ENCODE peak calls at places on chromosomes 3 and 15, in nine cellular contexts. G is caudate nucleus, Q is choroid plexus epithelial cell, N is kidney epithelial cell, H is DMS153, O is DMS 273 treated with DMSO at 0.1 percent for 48 hours, F is NCI-H1105, A is neural crest cell, M is EL. B is an unnamed sample.

GRCh38 chr3:141777957-141778813 is 15.0 kb downstream of the GRK7 start:
- DNase-seq in G (no peak), Q (no peak), N (no peak), H (no peak), O (no peak), F (no peak), A (no peak), M (no peak), B (no peak)

GRCh38 chr3:101170047-101170771 is 150.2 kb downstream of the IMPG2 start:
- DNase-seq in G (no peak), Q (no peak), N (no peak), H (no peak), O (no peak), F (no peak), A (no peak), M (no peak), B (no peak)

GRCh38 chr3:175818811-175819464 is 959.8 kb downstream of the NAALADL2 start:
- DNase-seq in G (no peak), Q (no peak), N (no peak), H (peak), O (no peak), F (peak), A (no peak), M (no peak), B (no peak)

GRCh38 chr3:19931180-19931692 is 2.8 kb downstream of the EFHB start:
- DNase-seq in G (no peak), Q (no peak), N (no peak), H (no peak), O (no peak), F (no peak), A (no peak), M (no peak), B (no peak)

GRCh38 chr3:168531116-168531515 is 435.4 kb upstream of the GOLIM4 start:
- DNase-seq in G (no peak), Q (no peak), N (no peak), H (peak), O (no peak), F (no peak), A (peak), M (no peak), B (no peak)

GRCh38 chr3:37287776-37288175 is 113.4 kb upstream of the LRRFIP2 start:
- DNase-seq in G (no peak), Q (peak), N (no peak), H (no peak), O (no peak), F (no peak), A (no peak), M (peak), B (no peak)

GRCh38 chr15:47742742-47743141 is 25.4 kb downstream of the SEMA6D start:
- DNase-seq in G (no peak), Q (no peak), N (no peak), H (no peak), O (no peak), F (no peak), A (no peak), M (no peak), B (no peak)

GRCh38 chr3:135576786-135577185 is 388.7 kb upstream of the PPP2R3A start:
- DNase-seq in G (no peak), Q (no peak), N (no peak), H (peak), O (no peak), F (peak), A (no peak), M (no peak), B (no peak)

GRCh38 chr3:179666436-179667035 is 13.7 kb downstream of the USP13 start:
- DNase-seq in G (peak), Q (no peak), N (no peak), H (no peak), O (peak), F (peak), A (no peak), M (no peak), B (no peak)

GRCh38 chr3:94525039-94525438 is 462.2 kb downstream of the NSUN3 start:
- DNase-seq in G (no peak), Q (peak), N (no peak), H (no peak), O (no peak), F (no peak), A (peak), M (no peak), B (no peak)

GRCh38 chr3:47664519-47664918 is 85.9 kb upstream of the CSPG5 start:
- DNase-seq in G (no peak), Q (peak), N (no peak), H (no peak), O (no peak), F (no peak), A (no peak), M (peak), B (no peak)

GRCh38 chr3:127041264-127041820 is 58.4 kb downstream of the PLXNA1 start:
- DNase-seq in G (no peak), Q (no peak), N (no peak), H (no peak), O (no peak), F (no peak), A (no peak), M (no peak), B (no peak)

GRCh38 chr3:95567346-95567745 is 1247.0 kb upstream of the EPHA6 start:
- DNase-seq in G (no peak), Q (no peak), N (no peak), H (no peak), O (no peak), F (no peak), A (no peak), M (no peak), B (no peak)

GRCh38 chr15:96053039-96054021 is 277.2 kb upstream of the NR2F2 start:
- DNase-seq in G (no peak), Q (peak), N (no peak), H (peak), O (no peak), F (peak), A (peak), M (no peak), B (no peak)

GRCh38 chr15:57537072-57537471 is 54.6 kb upstream of the MYZAP start:
- DNase-seq in G (no peak), Q (peak), N (peak), H (peak), O (peak), F (peak), A (no peak), M (peak), B (no peak)

B was measured in effector CD8-positive, alpha-beta T cell.